ENCODE peak calls at places on chromosomes 7 and 10, in four cellular contexts. D, M, S and R are unnamed samples.

GRCh38 chr10:48770558-48771089 is 86.0 kb downstream of the WDFY4 start:
- DNase-seq in D (no peak), S (no peak), M (no peak), R (no peak)

GRCh38 chr7:129225931-129226572 is 1.2 kb downstream of the AHCYL2 start:
- DNase-seq in M (no peak), D (no peak), S (no peak), R (no peak)

GRCh38 chr10:3178070-3178469 is 5.5 kb upstream of the PITRM1 start:
- DNase-seq in M (no peak), S (no peak), D (no peak), R (no peak)

GRCh38 chr10:130790339-130790738 is 521.2 kb downstream of the TCERG1L start:
- DNase-seq in D (no peak), M (no peak), S (no peak), R (no peak)

GRCh38 chr10:48803831-48804584 is 119.3 kb downstream of the WDFY4 start:
- DNase-seq in D (no peak), M (no peak), S (no peak), R (no peak)

GRCh38 chr10:14016011-14016536 is 314.6 kb downstream of the FRMD4A start:
- DNase-seq in S (no peak), M (no peak), D (no peak), R (no peak)

GRCh38 chr7:134997214-134997885 is 11.0 kb downstream of the AGBL3 start:
- DNase-seq in M (peak; percentile 98), S (no peak), D (no peak), R (no peak)

GRCh38 chr7:32221056-32221455 is 150.8 kb upstream of the PDE1C start:
- DNase-seq in D (no peak), M (no peak), S (no peak), R (no peak)

GRCh38 chr7:149621776-149622175 is 124.2 kb upstream of the ZNF746 start:
- DNase-seq in D (no peak), M (no peak), S (no peak), R (no peak)

GRCh38 chr10:31350891-31351290 is 31.9 kb downstream of the ZEB1 start:
- DNase-seq in D (no peak), S (no peak), M (no peak), R (no peak)

GRCh38 chr10:11515596-11516418 is 95.6 kb downstream of the USP6NL start:
- DNase-seq in D (peak; percentile 56), M (peak; percentile 68), S (peak; percentile 55), R (peak; percentile 41)

GRCh38 chr10:133520193-133520738 is 6.9 kb upstream of the CYP2E1 start:
- DNase-seq in S (peak; percentile 96), D (peak; percentile 97), M (peak; percentile 76), R (peak; percentile 60)

GRCh38 chr10:121265320-121265719 is 332.9 kb downstream of the FGFR2 start:
- DNase-seq in M (no peak), D (no peak), S (no peak), R (no peak)

GRCh38 chr10:127755758-127756157 is 18.8 kb downstream of the FOXI2 start:
- DNase-seq in D (no peak), S (no peak), M (no peak), R (no peak)

GRCh38 chr10:131708225-131708624 is 192.6 kb upstream of the PPP2R2D start:
- DNase-seq in S (no peak), M (no peak), D (no peak), R (no peak)

GRCh38 chr10:52383088-52383487 is 69.0 kb downstream of the DKK1 start:
- DNase-seq in S (no peak), M (no peak), D (no peak), R (no peak)

DNA sequence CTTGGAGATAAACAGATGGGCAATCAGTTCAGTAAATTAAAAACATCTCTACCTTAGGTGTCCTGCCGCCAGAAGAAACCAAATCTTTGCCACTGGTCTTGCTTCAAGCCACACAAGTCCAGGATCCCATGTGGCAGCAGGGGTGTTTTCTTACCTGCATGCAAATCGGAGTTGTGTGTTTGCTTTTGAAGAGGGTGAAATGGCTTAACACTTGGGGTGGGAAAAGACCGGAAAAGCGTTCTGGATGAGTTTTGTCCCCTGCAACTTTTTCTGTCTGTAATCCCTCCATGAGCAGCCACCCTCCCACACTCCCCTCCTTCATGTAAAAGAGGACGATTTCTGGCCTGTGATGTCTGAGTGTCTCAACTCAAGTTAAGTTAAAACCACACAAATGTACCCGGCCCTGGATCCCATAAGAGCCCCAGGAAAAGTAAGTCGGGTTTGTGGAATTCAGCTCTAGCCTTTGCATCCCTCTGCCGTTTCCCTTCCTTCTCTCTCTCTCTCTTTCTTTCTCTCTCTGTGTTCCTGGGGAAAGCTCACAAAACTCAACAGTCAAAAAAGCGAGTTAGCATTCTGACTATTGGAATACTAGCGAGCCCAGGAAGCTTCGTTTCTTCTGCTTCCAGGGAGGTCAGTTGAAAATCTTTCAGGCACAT is 178.5 kb downstream of the TCF7L2 start:
- DNase-seq in D (no peak), M (no peak), S (no peak), R (no peak)
- TF ChIP-seq SP1 in D (no peak), M (no peak), S (no peak), R (no peak)

GRCh38 chr10:7998831-7999230 is 55.7 kb upstream of the GATA3 start:
- DNase-seq in D (no peak), S (no peak), M (no peak), R (no peak)
- TF ChIP-seq ELF4 in D (no peak), S (no peak), M (no peak), R (no peak)

GRCh38 chr10:19209319-19209718 is 160.7 kb downstream of the MALRD1 start:
- DNase-seq in D (no peak), S (no peak), M (no peak), R (no peak)

GRCh38 chr10:19200211-19200610 is 151.6 kb downstream of the MALRD1 start:
- DNase-seq in M (no peak), S (no peak), D (no peak), R (no peak)

DNA sequence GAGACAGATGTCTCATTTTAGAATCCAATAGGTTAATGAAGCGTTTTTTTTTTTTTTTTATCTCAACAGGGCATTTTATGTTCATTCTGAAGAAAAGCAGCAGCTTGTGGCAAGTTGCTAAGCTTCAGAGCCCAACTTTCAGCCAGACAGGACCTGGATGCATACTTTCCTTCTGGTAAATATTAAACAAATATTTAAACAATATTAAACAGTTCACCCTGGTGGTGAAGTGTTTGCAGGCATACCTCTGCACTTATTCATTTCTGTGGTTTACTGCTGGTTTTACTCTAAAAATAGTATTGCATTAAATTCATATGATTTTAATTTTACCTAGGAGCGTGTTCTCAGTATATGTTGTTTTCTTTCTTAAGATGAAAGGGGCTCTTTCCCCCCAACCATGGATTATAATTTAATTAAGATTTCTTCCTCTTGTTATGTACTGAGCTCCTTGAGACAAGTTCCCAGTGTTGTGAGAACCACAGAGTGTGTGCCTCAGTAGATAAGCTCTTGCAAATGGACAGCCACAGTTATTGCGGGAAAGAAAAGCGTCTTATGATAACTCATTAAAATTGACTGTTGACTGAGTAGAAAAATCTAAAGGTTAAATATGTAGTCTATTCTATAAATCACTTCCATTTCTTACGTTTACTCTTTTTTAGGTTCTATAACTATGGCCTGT is 155.8 kb downstream of the MALRD1 start:
- DNase-seq in S (no peak), M (no peak), D (no peak), R (no peak)
- TF ChIP-seq SP1 in S (no peak), M (no peak), D (no peak), R (no peak)

GRCh38 chr7:23469961-23470250 is 385 bp downstream of the IGF2BP3 start:
- DNase-seq in M (no peak), D (no peak), S (no peak), R (no peak)

GRCh38 chr7:23472046-23472445 is 1.8 kb upstream of the IGF2BP3 start:
- DNase-seq in M (no peak), S (no peak), D (no peak), R (no peak)

GRCh38 chr7:23471090-23471859 is 984 bp upstream of the IGF2BP3 start:
- DNase-seq in S (peak; percentile 87), M (peak; percentile 83), D (peak; percentile 63), R (peak; percentile 92)

GRCh38 chr7:23469150-23469960 is 936 bp downstream of the IGF2BP3 start:
- DNase-seq in D (peak; percentile 18), S (peak; percentile 59), M (no peak), R (no peak)

GRCh38 chr7:23470290-23471089 is at the start of gene IGF2BP3:
- DNase-seq in S (peak; percentile 82), D (peak; percentile 60), M (peak; percentile 91), R (peak; percentile 86)
- TF ChIP-seq ELF4 in S (peak; percentile 34), D (no peak), M (peak; percentile 39), R (no peak)

DNA sequence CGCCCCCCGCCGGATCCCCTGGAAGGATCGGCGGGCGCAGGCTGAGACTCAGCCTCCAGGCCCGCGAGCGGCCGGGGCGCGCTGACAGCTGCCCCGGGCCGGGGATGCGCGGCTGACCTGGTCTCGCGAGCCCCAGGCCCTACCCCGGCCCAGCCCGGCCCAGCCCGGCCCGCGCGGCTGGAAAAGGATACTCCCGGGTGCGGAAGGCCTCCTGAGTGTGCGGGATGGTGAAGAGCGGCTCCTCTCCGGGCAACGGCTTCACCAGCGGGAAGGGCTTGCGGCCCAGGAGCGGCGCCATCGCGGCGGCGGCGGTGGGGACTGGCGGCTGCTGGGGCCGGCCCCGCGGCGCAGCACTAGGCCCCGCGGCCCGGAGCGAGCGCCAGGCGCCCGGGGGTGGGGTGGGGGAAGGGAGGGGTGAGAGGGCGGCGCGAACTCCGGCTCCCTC is 435 bp downstream of the BAZ1B start:
- DNase-seq in D (peak; percentile 69), S (peak; percentile 93), M (peak; percentile 13), R (peak; percentile 61)
- TF ChIP-seq SP1 in D (no peak), S (no peak), M (no peak), R (no peak)

GRCh38 chr10:35440016-35440415 is 103.7 kb downstream of the CCNY start:
- DNase-seq in D (no peak), S (no peak), M (no peak), R (no peak)

GRCh38 chr10:35443858-35444257 is 107.5 kb downstream of the CCNY start:
- DNase-seq in D (no peak), S (no peak), M (no peak), R (no peak)

GRCh38 chr10:35442592-35442991 is 106.3 kb downstream of the CCNY start:
- DNase-seq in D (no peak), S (no peak), M (no peak), R (no peak)

GRCh38 chr10:35439172-35439571 is 102.9 kb downstream of the CCNY start:
- DNase-seq in S (no peak), D (no peak), M (no peak), R (no peak)

GRCh38 chr10:35442006-35442405 is 105.7 kb downstream of the CCNY start:
- DNase-seq in S (no peak), M (no peak), D (no peak), R (no peak)
- TF ChIP-seq ELF4 in S (no peak), M (no peak), D (no peak), R (no peak)